ENCODE peak calls at places on chromosomes 13 and 19, in seven cellular contexts. One of them, this sample, is unnamed. For H3K4me1, the result is how much of the 10 kb centered on the place peaks cover.

GRCh38 chr13:80314711-80315505 is 26.0 kb downstream of the SPRY2 start:
- DNase-seq in fibroblast of lung: no peak
- DNase-seq in GM23248: no peak
- DNase-seq in neural progenitor cell: no peak
- DNase-seq in A673: peak
- DNase-seq in HCT116: no peak
- DNase-seq in endothelial cell of umbilical vein: no peak
- DNase-seq in this sample: no peak

GRCh38 chr13:47299316-47299715 is 402.5 kb upstream of the HTR2A start:
- DNase-seq in fibroblast of lung: peak
- DNase-seq in GM23248: peak
- DNase-seq in neural progenitor cell: no peak
- DNase-seq in A673: no peak
- DNase-seq in HCT116: no peak
- DNase-seq in endothelial cell of umbilical vein: no peak
- DNase-seq in this sample: peak

GRCh38 chr13:114320065-114320464 is 5.8 kb downstream of the CHAMP1 start:
- DNase-seq in fibroblast of lung: no peak
- DNase-seq in GM23248: peak
- DNase-seq in neural progenitor cell: no peak
- DNase-seq in A673: no peak
- DNase-seq in HCT116: no peak
- DNase-seq in endothelial cell of umbilical vein: no peak
- DNase-seq in this sample: no peak

GRCh38 chr13:35672611-35673010 is 196.1 kb upstream of the MAB21L1 start:
- DNase-seq in fibroblast of lung: no peak
- DNase-seq in GM23248: peak
- DNase-seq in neural progenitor cell: no peak
- DNase-seq in A673: no peak
- DNase-seq in HCT116: no peak
- DNase-seq in endothelial cell of umbilical vein: no peak
- DNase-seq in this sample: no peak

GRCh38 chr19:46000497-46001246 is 5.4 kb downstream of the CCDC61 start:
- DNase-seq in fibroblast of lung: no peak
- DNase-seq in GM23248: peak
- DNase-seq in neural progenitor cell: peak
- DNase-seq in A673: peak
- DNase-seq in HCT116: no peak
- DNase-seq in endothelial cell of umbilical vein: no peak
- DNase-seq in this sample: no peak

GRCh38 chr13:55160911-55161310 is 1979.8 kb upstream of the PRR20A start:
- DNase-seq in fibroblast of lung: no peak
- DNase-seq in GM23248: no peak
- DNase-seq in neural progenitor cell: no peak
- DNase-seq in A673: no peak
- DNase-seq in HCT116: no peak
- DNase-seq in endothelial cell of umbilical vein: no peak
- DNase-seq in this sample: no peak

GRCh38 chr19:21569497-21569870 is 64.1 kb downstream of the ZNF429 start:
- DNase-seq in fibroblast of lung: peak
- DNase-seq in GM23248: peak
- DNase-seq in neural progenitor cell: no peak
- DNase-seq in A673: no peak
- DNase-seq in HCT116: no peak
- DNase-seq in endothelial cell of umbilical vein: no peak
- DNase-seq in this sample: peak

GRCh38 chr13:66887088-66887487 is 343.0 kb downstream of the PCDH9 start:
- DNase-seq in fibroblast of lung: peak
- DNase-seq in GM23248: no peak
- DNase-seq in neural progenitor cell: no peak
- DNase-seq in A673: no peak
- DNase-seq in HCT116: no peak
- DNase-seq in endothelial cell of umbilical vein: no peak
- DNase-seq in this sample: peak

GRCh38 chr13:84661718-84662117 is 779.4 kb upstream of the SLITRK1 start:
- DNase-seq in fibroblast of lung: no peak
- DNase-seq in GM23248: peak
- DNase-seq in neural progenitor cell: no peak
- DNase-seq in A673: no peak
- DNase-seq in HCT116: no peak
- DNase-seq in endothelial cell of umbilical vein: no peak
- DNase-seq in this sample: no peak

GRCh38 chr19:35264281-35265125 is 4.3 kb upstream of the USF2 start:
- DNase-seq in fibroblast of lung: no peak
- DNase-seq in GM23248: no peak
- DNase-seq in neural progenitor cell: no peak
- DNase-seq in A673: no peak
- DNase-seq in HCT116: no peak
- DNase-seq in endothelial cell of umbilical vein: no peak
- DNase-seq in this sample: no peak

GRCh38 chr19:23698711-23699520 is 11.9 kb upstream of the ZNF675 start:
- DNase-seq in fibroblast of lung: no peak
- DNase-seq in GM23248: peak
- DNase-seq in neural progenitor cell: no peak
- DNase-seq in A673: no peak
- DNase-seq in HCT116: no peak
- DNase-seq in endothelial cell of umbilical vein: no peak
- DNase-seq in this sample: no peak

GRCh38 chr13:42367836-42368235 is 95.9 kb downstream of the AKAP11 start:
- DNase-seq in fibroblast of lung: peak
- DNase-seq in GM23248: no peak
- DNase-seq in neural progenitor cell: no peak
- DNase-seq in A673: no peak
- DNase-seq in HCT116: no peak
- DNase-seq in endothelial cell of umbilical vein: no peak
- DNase-seq in this sample: no peak

GRCh38 chr19:1343026-1343425 is 40.7 kb upstream of the NDUFS7 start:
- DNase-seq in fibroblast of lung: peak
- DNase-seq in GM23248: peak
- DNase-seq in neural progenitor cell: no peak
- DNase-seq in A673: no peak
- DNase-seq in HCT116: no peak
- DNase-seq in endothelial cell of umbilical vein: no peak
- DNase-seq in this sample: no peak

GRCh38 chr13:51122868-51123267 is 11.8 kb upstream of the C13orf42 start:
- DNase-seq in fibroblast of lung: no peak
- DNase-seq in GM23248: no peak
- DNase-seq in neural progenitor cell: no peak
- DNase-seq in A673: no peak
- DNase-seq in HCT116: no peak
- DNase-seq in endothelial cell of umbilical vein: no peak
- DNase-seq in this sample: peak

GRCh38 chr19:45153339-45154063 is 7.3 kb downstream of the NKPD1 start:
- DNase-seq in fibroblast of lung: peak
- DNase-seq in GM23248: peak
- DNase-seq in neural progenitor cell: peak
- DNase-seq in A673: peak
- DNase-seq in HCT116: no peak
- DNase-seq in endothelial cell of umbilical vein: peak
- DNase-seq in this sample: peak

GRCh38 chr19:50549059-50549926 is 18.9 kb downstream of the LRRC4B start:
- DNase-seq in fibroblast of lung: no peak
- DNase-seq in GM23248: no peak
- DNase-seq in neural progenitor cell: no peak
- DNase-seq in A673: no peak
- DNase-seq in HCT116: no peak
- DNase-seq in endothelial cell of umbilical vein: no peak
- DNase-seq in this sample: no peak

GRCh38 chr13:52459668-52460067 is 4.4 kb downstream of the CKAP2 start:
- DNase-seq in fibroblast of lung: peak
- DNase-seq in GM23248: peak
- DNase-seq in neural progenitor cell: no peak
- DNase-seq in A673: no peak
- DNase-seq in HCT116: no peak
- DNase-seq in endothelial cell of umbilical vein: peak
- DNase-seq in this sample: peak

GRCh38 chr13:52452470-52452869 is 2.0 kb upstream of the VPS36 start:
- DNase-seq in fibroblast of lung: no peak
- DNase-seq in GM23248: no peak
- DNase-seq in neural progenitor cell: no peak
- DNase-seq in A673: no peak
- DNase-seq in HCT116: no peak
- DNase-seq in endothelial cell of umbilical vein: no peak
- DNase-seq in this sample: no peak

GRCh38 chr13:52454459-52454824 is 836 bp upstream of the CKAP2 start:
- DNase-seq in fibroblast of lung: peak
- DNase-seq in GM23248: no peak
- DNase-seq in neural progenitor cell: peak
- DNase-seq in A673: no peak
- DNase-seq in HCT116: no peak
- DNase-seq in endothelial cell of umbilical vein: peak
- DNase-seq in this sample: no peak

GRCh38 chr13:52454825-52455676 is at the start of gene CKAP2:
- DNase-seq in fibroblast of lung: peak
- DNase-seq in GM23248: peak
- DNase-seq in neural progenitor cell: peak
- DNase-seq in A673: peak
- DNase-seq in HCT116: peak
- DNase-seq in endothelial cell of umbilical vein: peak
- DNase-seq in this sample: peak

GRCh38 chr13:52455677-52456041 is 381 bp downstream of the CKAP2 start:
- DNase-seq in fibroblast of lung: peak
- DNase-seq in GM23248: peak
- DNase-seq in neural progenitor cell: peak
- DNase-seq in A673: peak
- DNase-seq in HCT116: peak
- DNase-seq in endothelial cell of umbilical vein: peak
- DNase-seq in this sample: no peak
- H3K4me1 ChIP-seq in fibroblast of lung: under half
- H3K4me1 ChIP-seq in GM23248: under half
- H3K4me1 ChIP-seq in neural progenitor cell: under half
- H3K4me1 ChIP-seq in A673: under half
- H3K4me1 ChIP-seq in HCT116: under half
- H3K4me1 ChIP-seq in endothelial cell of umbilical vein: under half
- H3K4me1 ChIP-seq in this sample: under half

DNA sequence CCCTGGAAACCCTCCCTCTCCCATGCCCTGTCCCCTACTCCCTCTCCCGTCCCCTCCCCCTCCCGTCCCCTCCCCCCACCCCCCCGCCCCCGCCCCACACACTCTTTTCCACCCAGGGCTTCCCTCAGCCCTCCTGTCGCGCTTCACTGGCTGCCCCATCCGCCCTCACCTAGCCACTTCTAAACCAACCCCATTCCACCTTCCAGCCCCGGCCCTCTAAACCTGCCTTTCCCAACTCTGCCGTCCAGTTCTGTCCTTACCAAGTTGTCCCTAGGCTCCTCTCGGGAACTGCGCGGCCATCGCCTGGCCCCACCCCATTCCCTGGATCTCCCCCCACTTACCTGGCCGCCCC is 972 bp downstream of the RGL3 start:
- DNase-seq in fibroblast of lung: no peak
- DNase-seq in GM23248: no peak
- DNase-seq in neural progenitor cell: no peak
- DNase-seq in A673: no peak
- DNase-seq in HCT116: no peak
- DNase-seq in endothelial cell of umbilical vein: no peak
- DNase-seq in this sample: no peak
- TF ChIP-seq EZH2 in fibroblast of lung: no peak
- TF ChIP-seq EZH2 in GM23248: no peak
- TF ChIP-seq EZH2 in neural progenitor cell: no peak
- TF ChIP-seq EZH2 in A673: no peak
- TF ChIP-seq EZH2 in HCT116: no peak
- TF ChIP-seq EZH2 in endothelial cell of umbilical vein: no peak
- TF ChIP-seq EZH2 in this sample: no peak

DNA sequence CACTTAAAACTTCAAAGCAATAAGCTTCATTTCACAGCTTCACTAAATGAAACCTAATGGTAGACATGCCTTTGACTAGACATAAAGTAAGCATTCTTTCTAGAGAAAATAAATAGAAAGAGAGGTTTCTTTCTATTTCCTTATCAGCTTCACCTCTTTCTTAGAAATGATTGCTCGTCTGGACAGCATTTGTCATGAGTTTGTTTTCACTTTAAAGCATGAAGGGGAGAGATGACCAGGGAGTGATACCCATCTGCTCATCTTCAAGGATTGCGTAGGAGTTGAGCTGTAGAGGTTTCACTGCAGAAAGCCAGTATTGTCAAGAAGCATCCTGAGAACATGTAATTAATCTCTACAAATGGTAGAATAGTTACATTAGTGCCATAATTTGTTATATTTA is 61.3 kb downstream of the COL4A2 start:
- DNase-seq in fibroblast of lung: no peak
- DNase-seq in GM23248: no peak
- DNase-seq in neural progenitor cell: no peak
- DNase-seq in A673: no peak
- DNase-seq in HCT116: no peak
- DNase-seq in endothelial cell of umbilical vein: no peak
- DNase-seq in this sample: no peak
- H3K4me1 ChIP-seq in fibroblast of lung: under half
- H3K4me1 ChIP-seq in GM23248: under half
- H3K4me1 ChIP-seq in neural progenitor cell: under half
- H3K4me1 ChIP-seq in A673: under half
- H3K4me1 ChIP-seq in HCT116: under half
- H3K4me1 ChIP-seq in endothelial cell of umbilical vein: under half
- H3K4me1 ChIP-seq in this sample: under half

GRCh38 chr19:41911889-41912731 is 16.1 kb downstream of the ERFL start:
- DNase-seq in fibroblast of lung: no peak
- DNase-seq in GM23248: no peak
- DNase-seq in neural progenitor cell: no peak
- DNase-seq in A673: no peak
- DNase-seq in HCT116: no peak
- DNase-seq in endothelial cell of umbilical vein: no peak
- DNase-seq in this sample: no peak
- TF ChIP-seq EZH2 in fibroblast of lung: peak
- TF ChIP-seq EZH2 in GM23248: peak
- TF ChIP-seq EZH2 in neural progenitor cell: peak
- TF ChIP-seq EZH2 in A673: peak
- TF ChIP-seq EZH2 in HCT116: no peak
- TF ChIP-seq EZH2 in endothelial cell of umbilical vein: peak
- TF ChIP-seq EZH2 in this sample: peak

GRCh38 chr19:18433735-18434398 is 4.1 kb downstream of the ISYNA1 start:
- DNase-seq in fibroblast of lung: no peak
- DNase-seq in GM23248: no peak
- DNase-seq in neural progenitor cell: peak
- DNase-seq in A673: peak
- DNase-seq in HCT116: no peak
- DNase-seq in endothelial cell of umbilical vein: no peak
- DNase-seq in this sample: no peak
- H3K4me1 ChIP-seq in fibroblast of lung: under half
- H3K4me1 ChIP-seq in GM23248: under half
- H3K4me1 ChIP-seq in neural progenitor cell: under half
- H3K4me1 ChIP-seq in A673: half or more
- H3K4me1 ChIP-seq in HCT116: under half
- H3K4me1 ChIP-seq in endothelial cell of umbilical vein: under half
- H3K4me1 ChIP-seq in this sample: under half